ENCODE peak calls at places on chromosomes 2 and 18, in ten cellular contexts. D is RWPE1, F is AG09319, W is keratinocyte, R is DND-41, S is kidney, J is PC-9, A is WTC11, E is HL-60, B is fibroblast of pulmonary artery. Q is an unnamed sample.

GRCh38 chr2:220849433-220849832 is 722.7 kb downstream of the EPHA4 start:
- DNase-seq in W (no peak), D (no peak), A (no peak), R (no peak), F (no peak), B (no peak), J (no peak), S (no peak), E (no peak), Q (no peak)

GRCh38 chr2:121721926-121722325 is 14.7 kb downstream of the NIFK start:
- DNase-seq in D (peak), A (no peak), E (no peak), J (peak), F (peak), W (no peak), R (no peak), S (no peak), B (peak), Q (no peak)

GRCh38 chr2:158686166-158686792 is 108.8 kb upstream of the DAPL1 start:
- DNase-seq in A (no peak), S (no peak), E (no peak), J (no peak), D (no peak), R (no peak), B (peak), W (no peak), F (peak), Q (peak)

GRCh38 chr2:287471-287885 is 413 bp downstream of the ALKAL2 start:
- DNase-seq in B (peak), R (no peak), S (peak), D (no peak), W (no peak), J (no peak), E (no peak), A (peak), F (no peak), Q (no peak)

GRCh38 chr2:96098900-96099590 is 17.3 kb downstream of the ADRA2B start:
- DNase-seq in S (peak), J (no peak), D (no peak), F (no peak), R (no peak), B (no peak), W (no peak), A (peak), E (no peak), Q (no peak)

GRCh38 chr2:239213420-239214101 is 187.3 kb downstream of the HDAC4 start:
- DNase-seq in D (no peak), S (no peak), A (no peak), J (no peak), R (no peak), B (no peak), E (no peak), F (no peak), W (no peak), Q (no peak)

GRCh38 chr2:126359494-126359893 is 296.5 kb upstream of the GYPC start:
- DNase-seq in F (no peak), B (peak), R (peak), J (no peak), D (peak), S (no peak), W (no peak), A (no peak), E (no peak), Q (no peak)

GRCh38 chr2:168849610-168850009 is 40.6 kb downstream of the SPC25 start:
- DNase-seq in J (no peak), R (peak), A (peak), E (no peak), W (no peak), F (no peak), D (no peak), S (no peak), B (peak), Q (no peak)

GRCh38 chr2:143877056-143877455 is 642.9 kb downstream of the ZEB2 start:
- DNase-seq in S (no peak), B (no peak), J (no peak), R (no peak), A (peak), W (no peak), D (no peak), E (no peak), F (no peak), Q (no peak)

GRCh38 chr18:78814321-78814720 is 165.3 kb upstream of the SALL3 start:
- DNase-seq in A (no peak), J (no peak), D (no peak), W (no peak), B (no peak), S (no peak), F (no peak), R (no peak), E (no peak), Q (no peak)

GRCh38 chr2:134307334-134307733 is 53.5 kb downstream of the MGAT5 start:
- DNase-seq in B (peak), D (no peak), J (no peak), S (no peak), E (no peak), R (no peak), A (no peak), W (no peak), F (no peak), Q (no peak)

GRCh38 chr2:48272199-48272598 is 257.8 kb upstream of the STON1 start:
- DNase-seq in F (no peak), D (no peak), J (no peak), B (no peak), R (no peak), E (no peak), S (no peak), A (no peak), W (no peak), Q (no peak)

GRCh38 chr2:14632133-14632936 is at the start of gene LRATD1:
- DNase-seq in W (no peak), R (no peak), J (no peak), A (peak), S (peak), E (no peak), B (peak), D (peak), F (no peak), Q (peak)

GRCh38 chr2:62201307-62201706 is 5.4 kb downstream of the B3GNT2 start:
- DNase-seq in D (no peak), J (no peak), A (no peak), S (no peak), E (no peak), W (no peak), B (peak), F (no peak), R (no peak), Q (no peak)

GRCh38 chr2:145692971-145693478 is 1173.1 kb upstream of the ZEB2 start:
- DNase-seq in W (no peak), E (peak), A (no peak), J (peak), B (peak), F (peak), R (no peak), D (peak), S (no peak), Q (no peak)

GRCh38 chr18:44687421-44687820 is 6.7 kb downstream of the SETBP1 start:
- DNase-seq in W (no peak), S (no peak), A (no peak), J (no peak), D (no peak), B (no peak), F (peak), R (no peak), E (no peak), Q (no peak)

GRCh38 chr18:25310045-25310444 is 41.9 kb downstream of the ZNF521 start:
- DNase-seq in D (no peak), F (no peak), A (no peak), W (no peak), R (no peak), J (no peak), S (no peak), B (peak), E (no peak), Q (no peak)

GRCh38 chr18:79728931-79729586 is 49.5 kb downstream of the CTDP1 start:
- DNase-seq in F (no peak), R (no peak), J (no peak), E (no peak), W (no peak), B (no peak), A (no peak), D (no peak), S (no peak), Q (no peak)

GRCh38 chr2:30106543-30106942 is 40.3 kb upstream of the YPEL5 start:
- DNase-seq in B (peak), S (no peak), A (no peak), F (no peak), R (no peak), D (no peak), J (peak), E (no peak), W (no peak), Q (no peak)

GRCh38 chr2:168851674-168852320 is 38.4 kb downstream of the SPC25 start:
- DNase-seq in W (peak), A (no peak), R (no peak), D (peak), F (peak), S (no peak), B (peak), J (no peak), E (no peak), Q (no peak)

GRCh38 chr18:3906072-3906471 is 456.1 kb downstream of the TGIF1 start:
- DNase-seq in W (no peak), R (no peak), E (no peak), F (no peak), J (no peak), D (no peak), S (no peak), B (no peak), A (no peak), Q (no peak)

GRCh38 chr18:58513615-58514014 is 115.3 kb downstream of the ALPK2 start:
- DNase-seq in R (no peak), F (no peak), W (no peak), D (no peak), A (no peak), B (no peak), J (no peak), E (no peak), S (no peak), Q (no peak)

GRCh38 chr18:47730795-47731194 is 199.7 kb downstream of the SMAD2 start:
- DNase-seq in R (no peak), D (no peak), B (no peak), W (no peak), E (no peak), F (no peak), J (no peak), S (no peak), A (no peak), Q (no peak)
- TF ChIP-seq CTCF in R (no peak), D (no peak), B (no peak), W (no peak), E (no peak), F (no peak), J (no peak), S (no peak), A (no peak), Q (no peak)

DNA sequence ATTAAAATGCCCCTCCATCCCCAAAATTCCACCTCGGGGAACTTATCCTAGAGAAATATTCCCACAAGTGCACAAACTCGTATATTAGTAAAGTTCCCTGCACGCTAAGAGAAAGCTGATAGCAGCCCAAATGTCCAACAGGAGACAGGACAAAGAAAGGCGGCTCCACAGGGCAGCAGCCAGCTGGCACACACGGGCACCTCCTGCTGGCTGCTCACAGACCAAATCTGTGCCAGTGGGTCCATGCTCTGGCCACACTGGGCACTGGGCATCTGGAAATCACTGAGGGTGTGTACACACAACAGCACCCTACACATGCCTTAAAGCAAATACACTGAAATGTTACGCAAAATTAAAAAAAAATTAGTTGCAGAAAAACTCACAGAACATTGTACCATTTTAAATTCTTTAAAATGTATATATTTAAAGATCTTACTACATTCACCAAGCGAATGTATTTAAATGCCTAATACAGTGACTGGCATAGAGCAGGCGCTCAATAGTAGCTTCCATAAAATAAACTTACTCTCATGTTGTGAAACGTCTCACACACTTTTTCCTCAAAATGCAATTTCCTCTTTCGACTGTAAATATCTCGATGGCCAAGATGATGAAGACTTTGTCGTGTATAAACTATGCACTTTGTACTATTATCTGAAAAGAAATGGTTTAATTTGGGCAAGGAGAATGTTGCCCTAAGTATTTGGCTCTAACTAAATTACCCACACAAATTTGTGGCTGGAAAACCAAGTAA is 19.4 kb downstream of the ZNF516 start:
- DNase-seq in S (no peak), A (no peak), E (peak), J (no peak), D (no peak), W (no peak), B (no peak), F (no peak), R (no peak), Q (no peak)
- TF ChIP-seq CTCF in S (no peak), A (no peak), E (no peak), J (no peak), D (peak), W (peak), B (no peak), F (peak), R (no peak), Q (no peak)

DNA sequence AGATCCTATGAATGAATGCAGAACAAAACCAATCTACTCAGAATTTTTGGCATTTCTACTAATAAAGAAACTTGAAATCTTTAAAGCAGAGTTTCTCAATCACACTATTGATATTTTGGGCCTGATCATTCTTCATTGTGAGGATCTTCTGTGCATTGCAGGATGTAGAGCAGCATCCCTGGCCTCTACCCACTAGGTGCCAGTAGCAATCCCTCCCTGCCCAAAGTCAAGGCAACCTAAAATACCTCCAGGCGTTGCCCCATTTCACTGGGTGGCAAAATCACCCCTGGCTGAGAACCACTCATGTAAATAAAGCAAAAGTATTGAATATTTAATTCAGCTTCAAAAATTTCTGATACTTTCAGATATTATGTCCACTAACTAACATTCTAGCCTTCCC is 213.0 kb downstream of the SP3 start:
- DNase-seq in W (no peak), E (peak), R (no peak), D (peak), J (no peak), S (no peak), F (no peak), B (peak), A (no peak), Q (no peak)
- TF ChIP-seq CTCF in W (peak), E (no peak), R (peak), D (peak), J (peak), S (no peak), F (peak), B (peak), A (no peak), Q (peak)

GRCh38 chr2:172864182-172864581 is 128.5 kb downstream of the RAPGEF4 start:
- DNase-seq in F (no peak), D (no peak), A (peak), E (peak), R (peak), J (peak), W (no peak), S (no peak), B (peak), Q (peak)

GRCh38 chr2:172861632-172862031 is 126.0 kb downstream of the RAPGEF4 start:
- DNase-seq in D (no peak), B (no peak), A (no peak), S (no peak), F (no peak), E (no peak), R (no peak), J (no peak), W (no peak), Q (no peak)

GRCh38 chr2:172863341-172863740 is 127.7 kb downstream of the RAPGEF4 start:
- DNase-seq in D (no peak), W (no peak), J (no peak), F (no peak), A (no peak), S (no peak), E (no peak), B (no peak), R (no peak), Q (no peak)

GRCh38 chr2:172862077-172862476 is 126.4 kb downstream of the RAPGEF4 start:
- DNase-seq in S (no peak), J (no peak), R (no peak), E (no peak), W (no peak), F (no peak), B (no peak), A (no peak), D (no peak), Q (no peak)

GRCh38 chr2:172865422-172865821 is 129.8 kb downstream of the RAPGEF4 start:
- DNase-seq in S (no peak), J (no peak), B (peak), E (no peak), A (no peak), D (no peak), F (no peak), W (no peak), R (no peak), Q (no peak)
- TF ChIP-seq CTCF in S (no peak), J (peak), B (peak), E (no peak), A (no peak), D (no peak), F (peak), W (peak), R (peak), Q (no peak)

DNA sequence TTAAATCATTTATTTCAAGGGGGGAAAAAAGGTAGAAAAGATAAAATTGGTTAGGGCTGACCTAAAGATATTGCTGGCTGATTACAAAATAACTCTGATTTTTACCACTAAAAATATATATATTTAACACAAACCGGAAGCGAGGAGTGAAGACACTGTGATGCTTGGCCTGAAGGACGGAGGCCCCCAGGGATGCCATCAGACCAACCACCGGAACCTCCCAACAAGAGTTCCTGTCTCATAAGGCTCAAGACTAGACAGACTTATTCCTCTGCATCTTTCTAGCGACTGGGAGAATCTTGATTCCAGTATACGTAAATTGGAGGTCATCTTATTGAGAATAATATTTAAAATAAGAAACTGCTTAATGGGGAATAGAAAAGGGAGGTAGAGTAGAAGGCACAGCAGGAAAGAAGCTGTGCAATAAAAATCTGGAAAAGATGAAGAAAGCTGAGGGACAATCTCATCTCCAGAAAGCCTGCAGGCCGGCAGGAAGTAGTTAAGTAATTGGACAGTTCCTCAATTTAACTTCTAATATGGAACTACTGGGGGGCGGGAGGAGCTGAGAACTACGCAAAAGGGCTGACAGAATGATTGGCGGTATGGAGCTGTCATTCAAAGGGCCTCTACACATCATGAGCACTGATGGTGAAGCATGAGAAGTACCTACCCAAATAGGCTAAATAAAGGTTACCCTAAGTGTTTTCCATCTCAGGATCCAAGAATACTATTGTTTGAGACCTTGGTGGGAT is 91.1 kb downstream of the DTNB start:
- DNase-seq in S (no peak), W (no peak), B (no peak), D (no peak), J (no peak), A (no peak), F (no peak), E (peak), R (no peak), Q (no peak)
- TF ChIP-seq CTCF in S (no peak), W (no peak), B (no peak), D (no peak), J (no peak), A (no peak), F (no peak), E (no peak), R (no peak), Q (no peak)

GRCh38 chr2:219173176-219173575 is 3.3 kb upstream of the SLC23A3 start:
- DNase-seq in B (no peak), E (no peak), F (no peak), A (no peak), J (no peak), R (no peak), W (no peak), S (no peak), D (no peak), Q (no peak)

GRCh38 chr2:219175486-219175885 is 1.2 kb downstream of the CNPPD1 start:
- DNase-seq in A (no peak), F (no peak), J (no peak), E (no peak), W (no peak), R (no peak), S (no peak), D (no peak), B (no peak), Q (no peak)

GRCh38 chr2:219172231-219173154 is 2.7 kb upstream of the SLC23A3 start:
- DNase-seq in J (no peak), R (no peak), D (no peak), B (no peak), F (no peak), S (peak), A (no peak), E (no peak), W (no peak), Q (no peak)

GRCh38 chr2:219174801-219175200 is 1.9 kb downstream of the CNPPD1 start:
- DNase-seq in E (no peak), J (no peak), W (no peak), R (no peak), F (no peak), B (no peak), D (no peak), A (no peak), S (no peak), Q (no peak)

DNA sequence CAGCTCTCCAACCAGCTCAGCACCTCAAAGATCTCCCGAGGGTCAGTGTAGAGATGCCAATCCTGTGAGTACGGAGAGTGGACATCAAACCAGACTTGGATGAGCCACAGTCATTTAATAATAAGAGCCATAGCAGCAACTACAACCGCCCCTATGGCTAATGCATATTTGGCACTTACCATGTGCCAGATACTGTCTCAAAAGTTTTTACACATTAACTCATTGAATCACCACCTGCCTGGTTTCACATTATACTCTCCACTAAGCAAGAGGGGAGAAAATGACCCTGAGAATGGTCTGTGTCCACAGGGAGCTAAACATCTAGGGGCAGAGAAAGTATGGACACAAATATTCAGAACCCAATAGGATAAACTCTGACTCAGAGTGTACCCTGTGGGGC is 2.6 kb downstream of the CNPPD1 start:
- DNase-seq in F (no peak), D (no peak), S (no peak), E (no peak), A (no peak), B (no peak), R (no peak), J (no peak), W (no peak), Q (no peak)
- TF ChIP-seq CTCF in F (no peak), D (no peak), S (no peak), E (no peak), A (no peak), B (no peak), R (no peak), J (no peak), W (no peak), Q (no peak)

GRCh38 chr2:191907545-191907944 is 60.7 kb upstream of the CAVIN2 start:
- DNase-seq in R (no peak), S (no peak), E (no peak), D (no peak), F (no peak), W (no peak), B (peak), J (no peak), A (no peak), Q (no peak)
- TF ChIP-seq CTCF in R (peak), S (no peak), E (no peak), D (no peak), F (no peak), W (peak), B (peak), J (no peak), A (no peak), Q (no peak)